ENCODE peak calls at places on chromosomes 11 and 22, in four cellular contexts. M is lower lobe of right lung, P is left ventricle myocardium inferior, W is HCT116. C is an unnamed sample.

GRCh38 chr11:48017105-48017874 is 36.9 kb downstream of the PTPRJ start:
- DNase-seq in P (no peak), W (no peak), M (no peak), C (no peak)

GRCh38 chr11:9490376-9490775 is 29.6 kb downstream of the ZNF143 start:
- DNase-seq in W (no peak), P (no peak), M (no peak), C (no peak)

GRCh38 chr22:50247748-50248147 is 2.9 kb upstream of the TUBGCP6 start:
- DNase-seq in P (no peak), M (no peak), W (peak; percentile 64), C (no peak)

GRCh38 chr11:64089493-64089892 is 53.8 kb downstream of the FLRT1 start:
- DNase-seq in P (no peak), W (no peak), M (peak; percentile 67), C (no peak)

GRCh38 chr11:12106101-12106500 is 4.3 kb upstream of the MICAL2 start:
- DNase-seq in P (no peak), W (no peak), M (no peak), C (no peak)

GRCh38 chr11:93072236-93072635 is 102.8 kb downstream of the MTNR1B start:
- DNase-seq in W (no peak), P (no peak), M (no peak), C (no peak)

GRCh38 chr11:82714346-82715174 is 19.1 kb downstream of the FAM181B start:
- DNase-seq in W (no peak), P (no peak), M (no peak), C (no peak)

GRCh38 chr22:38760477-38761201 is 4.8 kb upstream of the SUN2 start:
- DNase-seq in M (no peak), P (no peak), W (no peak), C (peak; percentile 50)

GRCh38 chr22:47053865-47054185 is 291.4 kb downstream of the TBC1D22A start:
- DNase-seq in P (no peak), M (no peak), W (no peak), C (no peak)

GRCh38 chr11:33347490-33348125 is 90.4 kb downstream of the HIPK3 start:
- DNase-seq in P (no peak), W (no peak), M (no peak), C (no peak)

GRCh38 chr11:128757235-128757711 is 63.4 kb downstream of the FLI1 start:
- DNase-seq in P (no peak), W (peak; percentile 3), M (peak; percentile 61), C (peak; percentile 71)

GRCh38 chr11:123547180-123547579 is 107.2 kb downstream of the SCN3B start:
- DNase-seq in P (no peak), W (no peak), M (no peak), C (no peak)

GRCh38 chr11:48109046-48109666 is 107.5 kb upstream of the OR4B1 start:
- DNase-seq in M (no peak), W (peak; percentile 37), P (no peak), C (peak; percentile 71)

GRCh38 chr11:130772266-130773227 is 143.7 kb downstream of the SNX19 start:
- DNase-seq in P (no peak), W (no peak), M (no peak), C (peak; percentile 96)

GRCh38 chr22:19909350-19910179 is 32.0 kb upstream of the COMT start:
- DNase-seq in W (peak; percentile 51), P (peak; percentile 85), M (peak; percentile 86), C (peak; percentile 85)
- TF ChIP-seq CTCF in W (peak; percentile 91), P (peak; percentile 87), M (peak; percentile 88), C (peak; percentile 89)

GRCh38 chr22:31103899-31104694 is 3.3 kb downstream of the SELENOM start:
- DNase-seq in P (no peak), M (no peak), W (no peak), C (no peak)

GRCh38 chr22:31102441-31103081 is 4.8 kb downstream of the SELENOM start:
- DNase-seq in P (peak; percentile 72), W (no peak), M (no peak), C (peak; percentile 97)

GRCh38 chr22:31104869-31105268 is 2.5 kb downstream of the SELENOM start:
- DNase-seq in M (no peak), P (no peak), W (no peak), C (no peak)

GRCh38 chr22:31100762-31101525 is 6.4 kb downstream of the SELENOM start:
- DNase-seq in W (no peak), P (no peak), M (no peak), C (no peak)

DNA sequence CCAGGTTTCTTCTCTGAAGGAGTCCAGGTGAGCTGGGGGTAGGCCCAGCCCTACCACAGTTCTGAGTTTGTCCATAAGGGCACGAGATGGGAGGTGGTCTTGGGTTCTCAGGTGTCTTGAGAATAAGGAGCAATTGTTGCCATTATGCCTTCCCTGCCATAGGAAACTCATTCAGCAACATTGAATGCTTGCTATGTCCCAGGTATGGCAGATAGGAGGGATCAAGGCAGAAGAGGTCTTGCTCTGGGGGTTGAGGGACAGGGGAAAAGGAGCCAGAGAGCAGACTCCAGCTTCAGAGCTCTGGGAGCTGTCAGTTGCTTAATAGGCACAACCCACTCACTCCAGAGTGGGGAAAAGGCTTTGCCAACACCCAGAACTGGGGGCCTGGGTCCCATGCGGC is 4.3 kb downstream of the SELENOM start:
- DNase-seq in M (no peak), P (no peak), W (no peak), C (no peak)
- H3K27ac ChIP-seq in M (peak overlapping the region; percentile 36), P (peak overlapping the region; percentile 69), W (no peak overlapping the region), C (peak overlapping the region; percentile 23)

GRCh38 chr11:85810871-85811611 is at the start of gene SYTL2:
- DNase-seq in M (peak; percentile 78), P (peak; percentile 70), W (no peak), C (peak; percentile 86)
- TF ChIP-seq CTCF in M (peak; percentile 21), P (peak; percentile 30), W (no peak), C (no peak)

GRCh38 chr11:504053-504993 is 2.7 kb downstream of the RNH1 start:
- DNase-seq in M (peak; percentile 72), W (no peak), P (peak; percentile 53), C (peak; percentile 79)

GRCh38 chr11:501683-502287 is 5.3 kb downstream of the RNH1 start:
- DNase-seq in W (no peak), M (no peak), P (no peak), C (no peak)

GRCh38 chr11:504994-505344 is 2.1 kb downstream of the RNH1 start:
- DNase-seq in W (no peak), P (no peak), M (no peak), C (no peak)

GRCh38 chr11:502288-503178 is 4.5 kb downstream of the RNH1 start:
- DNase-seq in M (no peak), W (no peak), P (no peak), C (no peak)

GRCh38 chr11:503179-503981 is 3.7 kb downstream of the RNH1 start:
- DNase-seq in W (no peak), M (peak; percentile 86), P (peak; percentile 59), C (peak; percentile 84)
- H3K27ac ChIP-seq in W (no peak overlapping the region), M (peak overlapping the region; percentile 100), P (peak overlapping the region; percentile 99), C (no peak overlapping the region)

DNA sequence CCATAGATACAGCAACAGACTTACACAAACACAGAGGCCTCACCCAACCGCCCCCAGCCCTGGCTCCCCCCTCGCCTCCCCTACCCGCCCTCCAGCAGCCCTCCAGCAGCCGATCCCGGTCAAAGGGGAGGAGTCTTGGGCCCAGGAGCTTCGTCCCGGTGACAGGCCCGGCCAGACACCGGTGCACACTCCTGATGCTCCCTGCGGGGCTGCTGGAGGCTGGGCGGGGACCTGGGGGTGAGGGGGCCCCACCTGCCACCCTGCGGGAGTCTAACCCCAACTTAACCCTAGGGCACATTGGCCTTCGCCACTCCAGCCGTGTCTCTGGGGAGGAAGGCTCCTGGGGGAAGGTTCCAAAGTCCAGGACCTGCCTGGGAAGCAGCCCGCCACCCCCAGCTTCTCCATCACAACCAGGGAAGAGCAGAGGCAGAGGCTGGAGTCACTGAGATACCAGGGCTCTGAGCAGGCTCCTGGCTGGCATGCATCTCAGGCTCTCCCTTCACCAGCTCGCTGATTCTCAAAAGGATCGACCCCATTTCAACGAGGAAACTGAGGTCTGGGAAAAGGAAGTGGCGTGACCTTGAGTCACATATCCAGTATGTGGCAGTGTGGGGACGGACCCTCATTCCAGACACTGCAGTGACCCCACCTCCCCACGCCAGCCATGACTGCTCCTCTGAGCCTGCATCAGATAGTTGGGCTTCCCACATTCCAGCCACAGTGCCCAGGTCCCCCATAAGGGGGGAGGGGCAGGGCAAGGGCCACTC is 14.4 kb downstream of the BCL9L start:
- DNase-seq in P (no peak), M (no peak), W (no peak), C (peak; percentile 38)
- TF ChIP-seq CTCF in P (no peak), M (no peak), W (no peak), C (no peak)

C was measured in cardiac muscle cell.